ENCODE peak calls at places on chromosomes 1 and 21, in seven cellular contexts. One of them, this sample, is unnamed.

GRCh38 chr1:179021873-179022272 is 3.8 kb upstream of the FAM20B start:
- DNase-seq in right cardiac atrium: peak; percentile 42
- DNase-seq in fibroblast of lung: peak; percentile 64
- DNase-seq in GM23248: peak; percentile 62
- DNase-seq in CD8-positive, alpha-beta T cell: no peak
- DNase-seq in RWPE1: no peak
- DNase-seq in CD4-positive, alpha-beta T cell: no peak
- DNase-seq in this sample: peak; percentile 32

GRCh38 chr21:17903029-17903806 is 84.1 kb upstream of the C21orf91 start:
- DNase-seq in CD8-positive, alpha-beta T cell: no peak
- DNase-seq in CD4-positive, alpha-beta T cell: no peak
- DNase-seq in fibroblast of lung: peak; percentile 73
- DNase-seq in GM23248: peak; percentile 59
- DNase-seq in right cardiac atrium: no peak
- DNase-seq in RWPE1: peak; percentile 20
- DNase-seq in this sample: no peak

GRCh38 chr21:33355355-33355754 is 30.6 kb downstream of the IFNAR1 start:
- DNase-seq in CD4-positive, alpha-beta T cell: no peak
- DNase-seq in RWPE1: no peak
- DNase-seq in CD8-positive, alpha-beta T cell: no peak
- DNase-seq in GM23248: no peak
- DNase-seq in fibroblast of lung: no peak
- DNase-seq in right cardiac atrium: no peak
- DNase-seq in this sample: no peak

GRCh38 chr21:41958886-41959563 is 5.2 kb upstream of the C2CD2 start:
- DNase-seq in CD4-positive, alpha-beta T cell: no peak
- DNase-seq in GM23248: peak; percentile 12
- DNase-seq in fibroblast of lung: no peak
- DNase-seq in CD8-positive, alpha-beta T cell: no peak
- DNase-seq in RWPE1: peak; percentile 85
- DNase-seq in right cardiac atrium: no peak
- DNase-seq in this sample: no peak

GRCh38 chr21:21200103-21200938 is 202.1 kb downstream of the NCAM2 start:
- DNase-seq in GM23248: peak; percentile 99
- DNase-seq in CD4-positive, alpha-beta T cell: no peak
- DNase-seq in fibroblast of lung: peak; percentile 98
- DNase-seq in RWPE1: peak; percentile 65
- DNase-seq in right cardiac atrium: peak; percentile 62
- DNase-seq in CD8-positive, alpha-beta T cell: no peak
- DNase-seq in this sample: no peak

GRCh38 chr1:236861560-236862230 is 66.6 kb downstream of the MTR start:
- DNase-seq in CD4-positive, alpha-beta T cell: no peak
- DNase-seq in fibroblast of lung: peak; percentile 53
- DNase-seq in GM23248: peak; percentile 3
- DNase-seq in right cardiac atrium: no peak
- DNase-seq in CD8-positive, alpha-beta T cell: no peak
- DNase-seq in RWPE1: no peak
- DNase-seq in this sample: no peak

GRCh38 chr1:67355745-67356424 is 48.2 kb downstream of the IL12RB2 start:
- DNase-seq in RWPE1: peak; percentile 79
- DNase-seq in GM23248: peak; percentile 79
- DNase-seq in CD8-positive, alpha-beta T cell: no peak
- DNase-seq in CD4-positive, alpha-beta T cell: no peak
- DNase-seq in right cardiac atrium: no peak
- DNase-seq in fibroblast of lung: peak; percentile 41
- DNase-seq in this sample: no peak

GRCh38 chr1:115929846-115930245 is 46.5 kb upstream of the SLC22A15 start:
- DNase-seq in RWPE1: peak; percentile 38
- DNase-seq in right cardiac atrium: no peak
- DNase-seq in CD4-positive, alpha-beta T cell: no peak
- DNase-seq in GM23248: peak; percentile 85
- DNase-seq in fibroblast of lung: peak; percentile 81
- DNase-seq in CD8-positive, alpha-beta T cell: no peak
- DNase-seq in this sample: no peak

GRCh38 chr1:115679141-115679611 is 37.4 kb downstream of the VANGL1 start:
- DNase-seq in CD8-positive, alpha-beta T cell: no peak
- DNase-seq in GM23248: peak; percentile 94
- DNase-seq in fibroblast of lung: peak; percentile 78
- DNase-seq in right cardiac atrium: peak; percentile 77
- DNase-seq in CD4-positive, alpha-beta T cell: no peak
- DNase-seq in RWPE1: peak; percentile 76
- DNase-seq in this sample: no peak

GRCh38 chr1:200510228-200510623 is 100.4 kb upstream of the ZNF281 start:
- DNase-seq in fibroblast of lung: peak; percentile 92
- DNase-seq in GM23248: peak; percentile 83
- DNase-seq in CD8-positive, alpha-beta T cell: peak; percentile 68
- DNase-seq in right cardiac atrium: peak; percentile 61
- DNase-seq in RWPE1: peak; percentile 93
- DNase-seq in CD4-positive, alpha-beta T cell: peak; percentile 40
- DNase-seq in this sample: peak; percentile 44

GRCh38 chr1:27604579-27605299 is 795 bp upstream of the AHDC1 start:
- DNase-seq in fibroblast of lung: no peak
- DNase-seq in right cardiac atrium: peak; percentile 68
- DNase-seq in GM23248: peak; percentile 33
- DNase-seq in CD4-positive, alpha-beta T cell: no peak
- DNase-seq in RWPE1: no peak
- DNase-seq in CD8-positive, alpha-beta T cell: no peak
- DNase-seq in this sample: no peak

GRCh38 chr1:184634296-184634695 is 120.4 kb downstream of the EDEM3 start:
- DNase-seq in GM23248: no peak
- DNase-seq in fibroblast of lung: no peak
- DNase-seq in right cardiac atrium: no peak
- DNase-seq in CD8-positive, alpha-beta T cell: no peak
- DNase-seq in CD4-positive, alpha-beta T cell: no peak
- DNase-seq in RWPE1: no peak
- DNase-seq in this sample: no peak

GRCh38 chr21:37665230-37666024 is 250.8 kb downstream of the KCNJ6 start:
- DNase-seq in RWPE1: no peak
- DNase-seq in CD8-positive, alpha-beta T cell: no peak
- DNase-seq in right cardiac atrium: no peak
- DNase-seq in fibroblast of lung: no peak
- DNase-seq in CD4-positive, alpha-beta T cell: no peak
- DNase-seq in GM23248: peak; percentile 36
- DNase-seq in this sample: no peak
- H3K27ac ChIP-seq in RWPE1: no peak overlapping the region
- H3K27ac ChIP-seq in CD8-positive, alpha-beta T cell: no peak overlapping the region
- H3K27ac ChIP-seq in right cardiac atrium: no peak overlapping the region
- H3K27ac ChIP-seq in fibroblast of lung: no peak overlapping the region
- H3K27ac ChIP-seq in CD4-positive, alpha-beta T cell: no peak overlapping the region
- H3K27ac ChIP-seq in GM23248: no peak overlapping the region
- H3K27ac ChIP-seq in this sample: no peak overlapping the region

DNA sequence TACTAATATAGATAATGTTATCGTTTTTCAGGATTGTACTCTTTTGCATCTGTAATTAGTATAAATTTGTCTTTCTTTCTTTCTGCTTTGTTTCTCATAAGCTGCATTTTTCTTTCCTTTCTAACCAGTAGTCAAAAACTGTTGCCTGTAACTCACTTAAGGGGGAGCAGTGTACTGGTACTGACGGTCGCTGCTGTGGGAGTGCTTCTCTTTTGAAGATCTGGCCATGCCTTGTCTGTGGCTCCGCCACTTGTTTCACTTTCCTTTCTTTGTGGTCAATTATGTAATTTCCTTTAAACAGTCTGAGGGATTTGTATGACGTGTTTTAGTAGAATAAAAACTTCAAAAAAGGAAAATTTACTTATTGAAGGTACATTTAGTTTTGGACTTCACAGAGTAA is 37.0 kb downstream of the MIA3 start:
- DNase-seq in right cardiac atrium: peak; percentile 55
- DNase-seq in GM23248: peak; percentile 72
- DNase-seq in RWPE1: no peak
- DNase-seq in fibroblast of lung: no peak
- DNase-seq in CD8-positive, alpha-beta T cell: peak; percentile 71
- DNase-seq in CD4-positive, alpha-beta T cell: peak; percentile 58
- DNase-seq in this sample: no peak
- H3K27ac ChIP-seq in right cardiac atrium: no peak overlapping the region
- H3K27ac ChIP-seq in GM23248: peak overlapping the region; percentile 27
- H3K27ac ChIP-seq in RWPE1: no peak overlapping the region
- H3K27ac ChIP-seq in fibroblast of lung: no peak overlapping the region
- H3K27ac ChIP-seq in CD8-positive, alpha-beta T cell: peak overlapping the region; percentile 70
- H3K27ac ChIP-seq in CD4-positive, alpha-beta T cell: peak overlapping the region; percentile 77
- H3K27ac ChIP-seq in this sample: no peak overlapping the region

DNA sequence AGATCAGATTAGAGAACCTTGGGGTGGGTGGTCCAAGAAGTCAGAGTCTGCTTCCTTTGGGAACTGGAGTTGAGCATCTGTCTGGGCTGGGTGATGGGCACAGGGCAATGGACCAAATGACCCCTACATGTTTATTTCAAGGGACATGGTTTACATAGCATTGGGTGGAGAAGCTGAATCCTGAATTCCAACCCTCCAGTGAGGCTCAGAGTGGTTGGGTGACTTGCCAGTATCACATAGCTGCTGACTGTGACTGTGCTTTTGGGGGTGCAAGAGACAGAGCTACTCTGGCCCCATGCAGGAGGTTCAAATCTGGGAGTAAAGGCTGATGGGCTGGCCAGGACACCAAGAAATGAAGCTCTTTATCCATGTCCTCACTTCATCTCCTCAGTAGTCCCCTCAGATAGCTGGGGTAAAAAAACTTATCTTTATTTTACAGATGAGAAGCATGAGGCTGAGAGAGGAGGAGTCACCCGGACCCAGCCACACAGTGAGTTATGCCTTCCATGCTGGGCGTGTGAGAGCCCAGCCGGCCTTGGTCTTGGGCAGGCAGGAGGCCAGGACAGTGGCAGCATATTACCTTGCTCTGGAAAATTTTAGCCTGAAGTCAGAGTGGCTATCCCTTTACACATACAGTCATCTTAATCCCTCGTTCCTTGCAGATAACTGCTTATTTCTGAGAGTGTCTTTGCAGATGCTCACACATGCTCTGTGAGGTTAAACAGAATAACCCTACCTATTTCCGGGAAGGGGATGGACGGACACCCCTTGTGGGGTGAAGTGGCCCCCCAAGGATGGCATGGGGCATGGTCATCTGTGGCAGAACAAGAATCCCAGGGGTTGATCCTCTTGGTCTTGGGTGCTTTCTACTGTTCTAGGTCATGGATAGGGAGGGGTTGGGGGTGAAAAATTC is 2.8 kb upstream of the SERINC2 start:
- DNase-seq in CD4-positive, alpha-beta T cell: no peak
- DNase-seq in fibroblast of lung: no peak
- DNase-seq in RWPE1: no peak
- DNase-seq in right cardiac atrium: no peak
- DNase-seq in GM23248: peak; percentile 48
- DNase-seq in CD8-positive, alpha-beta T cell: no peak
- DNase-seq in this sample: no peak
- H3K27ac ChIP-seq in CD4-positive, alpha-beta T cell: no peak overlapping the region
- H3K27ac ChIP-seq in fibroblast of lung: no peak overlapping the region
- H3K27ac ChIP-seq in RWPE1: peak overlapping the region; percentile 28
- H3K27ac ChIP-seq in right cardiac atrium: no peak overlapping the region
- H3K27ac ChIP-seq in GM23248: peak overlapping the region; percentile 5
- H3K27ac ChIP-seq in CD8-positive, alpha-beta T cell: no peak overlapping the region
- H3K27ac ChIP-seq in this sample: no peak overlapping the region

GRCh38 chr1:162381941-162382750 is 618 bp downstream of the C1orf226 start:
- DNase-seq in CD8-positive, alpha-beta T cell: no peak
- DNase-seq in RWPE1: no peak
- DNase-seq in CD4-positive, alpha-beta T cell: no peak
- DNase-seq in fibroblast of lung: no peak
- DNase-seq in right cardiac atrium: no peak
- DNase-seq in GM23248: no peak
- DNase-seq in this sample: no peak

GRCh38 chr1:162384601-162385279 is 3.2 kb downstream of the C1orf226 start:
- DNase-seq in right cardiac atrium: no peak
- DNase-seq in RWPE1: no peak
- DNase-seq in fibroblast of lung: no peak
- DNase-seq in GM23248: no peak
- DNase-seq in CD4-positive, alpha-beta T cell: no peak
- DNase-seq in CD8-positive, alpha-beta T cell: no peak
- DNase-seq in this sample: no peak

GRCh38 chr1:162383516-162383915 is 2.0 kb downstream of the C1orf226 start:
- DNase-seq in RWPE1: no peak
- DNase-seq in right cardiac atrium: no peak
- DNase-seq in GM23248: no peak
- DNase-seq in CD4-positive, alpha-beta T cell: no peak
- DNase-seq in CD8-positive, alpha-beta T cell: no peak
- DNase-seq in fibroblast of lung: no peak
- DNase-seq in this sample: no peak

GRCh38 chr1:162384116-162384515 is 2.6 kb downstream of the C1orf226 start:
- DNase-seq in RWPE1: no peak
- DNase-seq in GM23248: no peak
- DNase-seq in CD4-positive, alpha-beta T cell: no peak
- DNase-seq in right cardiac atrium: no peak
- DNase-seq in fibroblast of lung: no peak
- DNase-seq in CD8-positive, alpha-beta T cell: no peak
- DNase-seq in this sample: no peak

GRCh38 chr1:162383091-162383490 is 1.6 kb downstream of the C1orf226 start:
- DNase-seq in right cardiac atrium: no peak
- DNase-seq in GM23248: no peak
- DNase-seq in CD8-positive, alpha-beta T cell: no peak
- DNase-seq in RWPE1: no peak
- DNase-seq in fibroblast of lung: no peak
- DNase-seq in CD4-positive, alpha-beta T cell: no peak
- DNase-seq in this sample: no peak
- H3K27ac ChIP-seq in right cardiac atrium: no peak overlapping the region
- H3K27ac ChIP-seq in GM23248: no peak overlapping the region
- H3K27ac ChIP-seq in CD8-positive, alpha-beta T cell: no peak overlapping the region
- H3K27ac ChIP-seq in RWPE1: no peak overlapping the region
- H3K27ac ChIP-seq in fibroblast of lung: no peak overlapping the region
- H3K27ac ChIP-seq in CD4-positive, alpha-beta T cell: no peak overlapping the region
- H3K27ac ChIP-seq in this sample: no peak overlapping the region

This sample was measured in caudate nucleus.